ENCODE peak calls at places on chromosomes 4 and X, in nine cellular contexts. X is WERI-Rb-1, B is left ventricle myocardium inferior, P is lower lobe of right lung, Y is upper lobe of right lung, E is spleen, I is BJ, W is IMR-90, O is choroid plexus epithelial cell. Z is an unnamed sample.
A peak's percentile ranks its signal among the peaks of the same experiment; 100 is the strongest.

GRCh38 chr4:148112231-148112982 is 329.8 kb downstream of the NR3C2 start:
- DNase-seq in X (no peak), B (no peak), P (no peak), Y (no peak), E (no peak), I (peak; percentile 21), W (peak; percentile 55), O (peak; percentile 63), Z (no peak)

GRCh38 chr4:119264743-119265142 is 52.2 kb downstream of the USP53 start:
- DNase-seq in X (no peak), B (no peak), P (no peak), Y (no peak), E (no peak), I (no peak), W (no peak), O (no peak), Z (no peak)

GRCh38 chr4:1767770-1768366 is 25.2 kb upstream of the FGFR3 start:
- DNase-seq in X (peak; percentile 90), B (no peak), P (peak; percentile 82), Y (peak; percentile 91), E (no peak), I (no peak), W (peak; percentile 8), O (peak; percentile 37), Z (no peak)

GRCh38 chrX:17160971-17161370 is 214.0 kb upstream of the NHS start:
- DNase-seq in X (no peak), B (no peak), P (no peak), Y (no peak), E (no peak), I (no peak), W (no peak), O (peak; percentile 1), Z (no peak)

GRCh38 chrX:10172867-10173266 is 16.1 kb downstream of the CLCN4 start:
- DNase-seq in X (no peak), B (no peak), P (no peak), Y (no peak), E (no peak), I (no peak), W (peak; percentile 30), O (peak; percentile 42), Z (no peak)

GRCh38 chr4:107213880-107214279 is 177.8 kb upstream of the DKK2 start:
- DNase-seq in X (no peak), B (no peak), P (no peak), Y (no peak), E (no peak), I (no peak), W (peak; percentile 3), O (peak; percentile 21), Z (no peak)

GRCh38 chr4:79820427-79820826 is 252.6 kb downstream of the ANTXR2 start:
- DNase-seq in X (no peak), B (no peak), P (no peak), Y (no peak), E (no peak), I (no peak), W (no peak), O (no peak), Z (no peak)

GRCh38 chr4:6924361-6924779 is 14.7 kb downstream of the TBC1D14 start:
- DNase-seq in X (no peak), B (peak; percentile 59), P (no peak), Y (no peak), E (no peak), I (no peak), W (no peak), O (no peak), Z (no peak)

GRCh38 chrX:103540145-103540544 is 20.9 kb upstream of the RAB40A start:
- DNase-seq in X (no peak), B (no peak), P (no peak), Y (no peak), E (no peak), I (no peak), W (peak; percentile 58), O (peak; percentile 60), Z (no peak)

DNA sequence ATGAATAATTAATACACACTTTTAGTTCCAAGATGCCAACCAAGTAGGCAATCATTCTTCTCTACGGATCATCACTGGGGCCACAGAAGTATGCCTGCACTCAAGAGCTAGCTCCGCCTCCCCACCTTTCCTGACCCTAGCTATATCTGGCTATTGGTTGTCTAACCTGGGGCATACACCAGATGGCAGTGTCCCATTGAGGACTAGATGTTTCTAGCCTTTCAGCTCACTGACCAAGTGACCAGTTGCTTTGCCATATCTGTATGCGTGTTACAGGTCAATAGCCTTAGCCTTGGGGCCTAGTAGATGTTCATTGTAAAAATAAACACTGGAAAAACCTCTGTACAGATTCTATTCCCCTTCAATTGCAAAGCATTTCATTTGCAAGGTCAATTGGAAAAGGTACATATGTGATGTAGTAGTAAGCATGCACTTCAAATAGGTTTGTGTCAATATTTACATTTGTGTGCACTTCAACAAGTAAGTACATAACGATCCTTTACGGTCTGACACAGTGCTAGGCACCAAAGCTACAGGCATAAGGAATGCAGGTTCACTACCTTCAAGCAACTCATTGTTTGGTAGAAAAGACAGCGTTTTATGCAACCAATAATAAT is 521.7 kb downstream of the PPARGC1A start:
- DNase-seq in X (peak; percentile 78), B (no peak), P (no peak), Y (no peak), E (no peak), I (no peak), W (peak; percentile 1), O (peak; percentile 7), Z (no peak)
- TF ChIP-seq CTCF in X (peak; percentile 82), B (peak; percentile 70), P (peak; percentile 21), Y (peak; percentile 14), E (no peak), I (no peak), W (peak; percentile 12), O (peak; percentile 6), Z (no peak)

GRCh38 chrX:124217289-124218251 is 114.9 kb upstream of the TEX13D start:
- DNase-seq in X (no peak), B (no peak), P (no peak), Y (no peak), E (peak; percentile 82), I (no peak), W (no peak), O (no peak), Z (no peak)

GRCh38 chrX:124226129-124226528 is 106.3 kb upstream of the TEX13D start:
- DNase-seq in X (no peak), B (no peak), P (no peak), Y (no peak), E (no peak), I (no peak), W (no peak), O (no peak), Z (no peak)

GRCh38 chrX:124229374-124229773 is 103.1 kb upstream of the TEX13D start:
- DNase-seq in X (no peak), B (no peak), P (no peak), Y (no peak), E (no peak), I (no peak), W (no peak), O (no peak), Z (no peak)

GRCh38 chrX:124228849-124229248 is 103.6 kb upstream of the TEX13D start:
- DNase-seq in X (no peak), B (no peak), P (no peak), Y (no peak), E (no peak), I (no peak), W (no peak), O (no peak), Z (no peak)

DNA sequence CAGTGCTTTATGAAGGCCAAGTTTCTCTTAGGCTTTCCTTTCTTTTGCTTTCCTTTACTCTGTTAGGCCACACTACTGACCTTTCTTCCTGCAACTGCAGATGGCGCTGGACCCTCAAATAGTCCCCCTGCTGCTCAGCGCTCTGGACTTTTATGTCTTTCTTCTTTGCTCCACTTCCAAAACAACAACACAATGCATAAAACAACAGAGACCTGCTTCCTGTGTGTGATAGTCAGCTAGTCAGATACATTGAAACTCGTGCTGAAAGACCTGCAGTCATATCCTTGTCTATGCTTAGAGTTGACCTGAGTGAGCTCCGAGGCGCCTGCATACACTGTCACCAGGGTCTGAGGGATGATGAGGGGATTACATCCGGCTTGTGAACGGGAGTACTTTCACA is 108.9 kb upstream of the TEX13D start:
- DNase-seq in X (no peak), B (no peak), P (no peak), Y (no peak), E (no peak), I (no peak), W (no peak), O (no peak), Z (no peak)
- TF ChIP-seq CTCF in X (peak; percentile 33), B (peak; percentile 27), P (no peak), Y (no peak), E (no peak), I (no peak), W (no peak), O (no peak), Z (no peak)

DNA sequence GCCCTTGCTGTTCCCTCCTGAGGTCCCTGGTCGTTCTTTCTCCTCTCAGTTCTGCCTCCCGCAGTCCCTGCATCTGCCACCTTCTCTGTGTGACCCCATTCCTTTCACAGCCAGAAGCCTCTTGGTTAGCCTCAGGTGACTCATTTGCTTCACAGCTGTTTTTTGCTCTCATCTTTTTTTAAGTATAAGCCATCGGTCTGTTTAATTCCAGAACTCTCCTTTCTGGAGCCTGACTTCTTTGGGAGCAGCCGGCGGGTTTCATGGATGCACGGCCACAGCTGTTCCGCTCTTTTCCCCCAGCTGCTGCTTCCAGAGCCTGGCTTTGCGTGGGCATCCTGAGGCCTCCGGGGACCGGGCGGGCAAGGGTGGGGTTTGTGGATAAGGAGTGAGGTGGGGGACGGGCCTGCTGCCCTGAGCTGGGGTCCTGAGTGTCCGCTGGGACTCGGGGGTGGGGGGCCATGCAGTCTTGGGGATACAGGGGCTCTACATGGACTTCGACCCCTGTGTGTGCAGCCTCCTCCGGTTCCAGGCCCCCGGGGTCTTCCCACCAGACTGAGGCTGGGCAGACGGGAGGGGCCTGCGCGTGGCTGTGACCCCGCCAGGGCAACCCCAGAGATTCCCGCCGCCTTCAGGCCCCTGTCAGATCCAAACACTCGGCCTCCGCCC is 46.7 kb downstream of the PCGF3 start:
- DNase-seq in X (no peak), B (no peak), P (peak; percentile 41), Y (no peak), E (no peak), I (no peak), W (peak; percentile 19), O (peak; percentile 36), Z (no peak)
- TF ChIP-seq CTCF in X (no peak), B (no peak), P (no peak), Y (no peak), E (no peak), I (no peak), W (no peak), O (no peak), Z (no peak)

GRCh38 chr4:140718240-140718639 is 37.9 kb downstream of the TBC1D9 start:
- DNase-seq in X (no peak), B (no peak), P (no peak), Y (no peak), E (no peak), I (no peak), W (peak; percentile 59), O (peak; percentile 80), Z (no peak)

GRCh38 chr4:140719022-140719421 is 37.2 kb downstream of the TBC1D9 start:
- DNase-seq in X (no peak), B (no peak), P (no peak), Y (no peak), E (no peak), I (no peak), W (peak; percentile 72), O (peak; percentile 68), Z (no peak)

GRCh38 chr4:140711910-140712309 is 44.3 kb downstream of the TBC1D9 start:
- DNase-seq in X (no peak), B (no peak), P (no peak), Y (no peak), E (no peak), I (no peak), W (no peak), O (peak; percentile 39), Z (no peak)

GRCh38 chr4:140717313-140717712 is 38.9 kb downstream of the TBC1D9 start:
- DNase-seq in X (no peak), B (no peak), P (no peak), Y (no peak), E (no peak), I (no peak), W (no peak), O (no peak), Z (no peak)

GRCh38 chr4:140715121-140715520 is 41.1 kb downstream of the TBC1D9 start:
- DNase-seq in X (no peak), B (no peak), P (no peak), Y (no peak), E (no peak), I (no peak), W (no peak), O (no peak), Z (no peak)
- TF ChIP-seq CTCF in X (no peak), B (no peak), P (no peak), Y (no peak), E (no peak), I (no peak), W (no peak), O (no peak), Z (no peak)

Z was measured in GM12864.